ENCODE peak calls at places on chromosomes 5 and 9, in five cellular contexts. J is RWPE1, F is neural crest cell, O is fibroblast of lung, T is AG09309. P is an unnamed sample.

GRCh38 chr5:912356-913091 is 19.8 kb downstream of the TRIP13 start:
- DNase-seq in F (no peak), O (peak), J (peak), T (peak), P (no peak)

GRCh38 chr5:129460121-129460950 is at the start of gene ADAMTS19:
- DNase-seq in O (peak), J (peak), T (no peak), F (peak), P (peak)

GRCh38 chr5:161138751-161139455 is 286.9 kb upstream of the ATP10B start:
- DNase-seq in J (no peak), O (no peak), F (no peak), T (no peak), P (no peak)

GRCh38 chr9:134285215-134285845 is 40.9 kb upstream of the RXRA start:
- DNase-seq in F (no peak), T (no peak), J (peak), O (peak), P (no peak)

GRCh38 chr5:158599132-158599531 is 500.6 kb downstream of the EBF1 start:
- DNase-seq in J (no peak), T (no peak), F (no peak), O (peak), P (no peak)

GRCh38 chr9:137227057-137227852 is at the start of gene RNF224:
- DNase-seq in O (peak), F (peak), T (no peak), J (peak), P (peak)

GRCh38 chr5:156120777-156121176 is 206.2 kb upstream of the SGCD start:
- DNase-seq in T (no peak), F (no peak), J (no peak), O (peak), P (no peak)

GRCh38 chr9:114007991-114008666 is 70.0 kb downstream of the AMBP start:
- DNase-seq in O (no peak), J (no peak), T (no peak), F (no peak), P (no peak)

GRCh38 chr9:20618361-20618799 is 3.9 kb downstream of the MLLT3 start:
- DNase-seq in T (no peak), J (peak), O (peak), F (no peak), P (no peak)

GRCh38 chr5:135539430-135540005 is 3.8 kb upstream of the NEUROG1 start:
- DNase-seq in O (no peak), J (no peak), F (no peak), T (no peak), P (no peak)

GRCh38 chr5:53814819-53815218 is 254.4 kb downstream of the NDUFS4 start:
- DNase-seq in J (no peak), O (no peak), T (no peak), F (no peak), P (no peak)

GRCh38 chr9:98009926-98010325 is 26.8 kb downstream of the ANP32B start:
- DNase-seq in J (no peak), T (no peak), O (peak), F (no peak), P (no peak)

P was measured in HuH-7.5.